ENCODE peak calls at places on chromosomes 11 and 22, in five cellular contexts. S is cardiac muscle cell, T is BJ, F is fibroblast of mammary gland, D is astrocyte of the spinal cord. A is an unnamed sample.
A peak's percentile ranks its signal among the peaks of the same experiment; 100 is the strongest.

GRCh38 chr11:73729594-73730206 is 31.2 kb downstream of the RAB6A start:
- DNase-seq in T (no peak), D (no peak), S (peak; percentile 32), F (no peak), A (no peak)

GRCh38 chr11:121393855-121394254 is 58.3 kb upstream of the SORL1 start:
- DNase-seq in S (no peak), D (no peak), F (no peak), T (no peak), A (no peak)

GRCh38 chr22:25563757-25564319 is 637 bp upstream of the GRK3 start:
- DNase-seq in D (no peak), S (no peak), T (no peak), F (no peak), A (peak; percentile 5)

GRCh38 chr11:102208835-102209234 is 98.6 kb downstream of the YAP1 start:
- DNase-seq in S (no peak), D (no peak), F (no peak), T (no peak), A (no peak)

GRCh38 chr22:41848468-41848867 is 15.6 kb downstream of the SREBF2 start:
- DNase-seq in T (no peak), S (no peak), F (peak; percentile 28), D (no peak), A (no peak)

GRCh38 chr22:38739300-38740055 is 16.3 kb downstream of the SUN2 start:
- DNase-seq in S (no peak), D (no peak), T (no peak), F (no peak), A (no peak)

GRCh38 chr22:49261616-49262015 is 566.1 kb downstream of the BRD1 start:
- DNase-seq in D (no peak), F (no peak), T (no peak), S (no peak), A (no peak)

GRCh38 chr11:35911013-35911412 is 32.8 kb upstream of the LDLRAD3 start:
- DNase-seq in S (no peak), D (peak; percentile 44), F (peak; percentile 76), T (no peak), A (peak; percentile 76)

GRCh38 chr11:20048246-20048645 is 112.0 kb downstream of the DBX1 start:
- DNase-seq in F (peak; percentile 59), T (no peak), S (no peak), D (no peak), A (no peak)

GRCh38 chr22:50266994-50267393 is 3.2 kb downstream of the MAPK11 start:
- DNase-seq in F (no peak), S (no peak), T (no peak), D (no peak), A (no peak)

GRCh38 chr22:50268655-50269113 is 1.5 kb downstream of the MAPK11 start:
- DNase-seq in S (no peak), F (peak; percentile 25), D (no peak), T (no peak), A (peak; percentile 26)

GRCh38 chr22:50269573-50270301 is 443 bp downstream of the MAPK11 start:
- DNase-seq in D (peak; percentile 54), F (peak; percentile 21), S (peak; percentile 36), T (no peak), A (peak; percentile 52)

GRCh38 chr22:50270302-50271010 is at the start of gene MAPK11:
- DNase-seq in T (no peak), S (peak; percentile 92), F (peak; percentile 59), D (peak; percentile 54), A (peak; percentile 64)

DNA sequence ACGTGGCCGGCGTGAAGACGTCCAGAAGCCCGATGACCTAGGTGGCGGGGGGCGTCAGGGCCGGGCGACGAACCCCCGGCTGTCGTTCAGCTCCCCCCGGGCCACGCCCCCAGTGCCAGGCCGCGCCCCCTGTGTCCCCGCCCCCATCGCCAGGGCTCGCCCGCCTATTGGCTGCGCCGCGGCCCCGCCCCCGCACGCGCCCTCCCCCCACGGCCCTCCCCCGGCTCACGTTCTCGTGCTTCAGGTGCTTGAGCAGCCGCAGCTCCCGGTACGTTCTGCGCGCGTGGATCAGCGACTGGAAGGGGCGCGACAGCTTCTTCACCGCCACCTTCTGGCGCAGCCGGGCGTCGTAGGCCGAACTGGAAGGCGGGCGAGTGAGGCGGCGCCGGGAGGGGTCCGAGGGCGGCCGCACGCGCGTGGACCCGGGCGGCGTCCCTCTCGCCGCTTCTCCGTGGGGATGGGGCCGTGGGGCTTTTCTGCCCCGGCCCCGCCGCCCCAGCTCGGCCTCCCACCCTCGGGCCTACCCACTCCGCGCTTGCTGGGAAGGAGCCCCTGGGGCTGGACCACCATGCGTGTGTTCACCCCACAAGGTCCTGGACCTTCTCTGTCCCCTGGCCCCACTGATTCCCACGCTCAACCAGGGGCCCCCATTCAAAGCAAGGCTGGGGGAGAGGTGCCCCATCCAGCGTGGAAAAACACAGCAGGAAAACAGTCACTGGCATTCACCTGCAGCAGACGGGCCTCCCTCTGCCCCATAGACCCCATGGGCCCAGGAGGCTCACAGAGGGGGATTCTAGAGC is 2.4 kb downstream of the MAPK11 start:
- DNase-seq in F (peak; percentile 27), T (no peak), D (peak; percentile 38), S (peak; percentile 67), A (peak; percentile 61)
- TF ChIP-seq CTCF in F (no peak), T (peak; percentile 24), D (peak; percentile 32), S (peak; percentile 25), A (peak; percentile 34)

GRCh38 chr11:47177846-47178245 is 1.2 kb upstream of the ARFGAP2 start:
- DNase-seq in T (no peak), D (no peak), S (no peak), F (no peak), A (no peak)
- H3K4me3 ChIP-seq in T (no peak overlapping the region), D (no peak overlapping the region), S (no peak overlapping the region), F (no peak overlapping the region), A (no peak overlapping the region)

GRCh38 chr11:100790073-100790472 is 103.0 kb downstream of the ARHGAP42 start:
- DNase-seq in D (no peak), S (no peak), F (no peak), T (no peak), A (no peak)

GRCh38 chr11:100789500-100789899 is 102.4 kb downstream of the ARHGAP42 start:
- DNase-seq in S (peak; percentile 36), F (peak; percentile 42), D (no peak), T (no peak), A (no peak)

GRCh38 chr11:100791873-100792272 is 104.8 kb downstream of the ARHGAP42 start:
- DNase-seq in S (no peak), F (no peak), T (no peak), D (no peak), A (peak; percentile 23)

GRCh38 chr11:100793525-100793924 is 106.4 kb downstream of the ARHGAP42 start:
- DNase-seq in S (no peak), D (no peak), T (no peak), F (no peak), A (no peak)

GRCh38 chr11:100791103-100791502 is 104.0 kb downstream of the ARHGAP42 start:
- DNase-seq in T (no peak), D (no peak), F (no peak), S (peak; percentile 30), A (no peak)
- TF ChIP-seq CTCF in T (no peak), D (no peak), F (no peak), S (no peak), A (no peak)

GRCh38 chr11:118634435-118635236 is 27.2 kb downstream of the PHLDB1 start:
- DNase-seq in D (peak; percentile 76), S (peak; percentile 90), F (peak; percentile 64), T (no peak), A (peak; percentile 78)
- H3K4me3 ChIP-seq in D (no peak overlapping the region), S (peak overlapping the region; percentile 2), F (no peak overlapping the region), T (no peak overlapping the region), A (peak overlapping the region; percentile 2)

GRCh38 chr11:100190395-100190794 is 496.7 kb upstream of the ARHGAP42 start:
- DNase-seq in F (no peak), T (no peak), D (no peak), S (no peak), A (no peak)
- TF ChIP-seq CTCF in F (no peak), T (no peak), D (no peak), S (no peak), A (no peak)

DNA sequence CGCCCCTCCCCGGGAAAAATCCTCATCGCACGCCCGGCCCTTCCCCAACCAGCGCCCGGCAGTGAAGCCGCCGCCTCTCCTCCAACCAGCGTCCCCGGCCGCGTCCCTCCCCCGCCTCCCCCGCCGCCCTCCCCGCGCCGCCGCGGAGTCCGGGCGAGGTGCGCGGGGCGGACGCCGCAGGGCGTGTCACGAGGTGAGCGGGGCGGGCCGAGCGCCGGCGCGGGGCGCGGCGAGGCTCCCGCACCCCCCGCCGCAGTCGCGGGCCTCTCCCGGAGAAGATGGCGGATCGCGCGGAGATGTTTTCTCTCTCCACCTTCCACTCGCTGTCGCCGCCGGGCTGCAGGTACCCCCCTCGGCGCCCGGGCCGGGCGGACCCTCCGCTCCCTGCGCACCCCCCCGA is at the start of gene MAPK8IP2:
- DNase-seq in F (no peak), D (no peak), T (no peak), S (peak; percentile 24), A (no peak)
- H3K4me3 ChIP-seq in F (no peak within 1 kb of the TSS), D (no peak within 1 kb of the TSS), T (peak within 1 kb of the TSS; percentile 26), S (peak within 1 kb of the TSS; percentile 34), A (peak within 1 kb of the TSS; percentile 30)

GRCh38 chr22:45731798-45732495 is 60.3 kb downstream of the ATXN10 start:
- DNase-seq in S (peak; percentile 3), T (no peak), F (peak; percentile 55), D (peak; percentile 62), A (peak; percentile 61)
- TF ChIP-seq CTCF in S (peak; percentile 53), T (peak; percentile 53), F (peak; percentile 39), D (peak; percentile 65), A (peak; percentile 62)

DNA sequence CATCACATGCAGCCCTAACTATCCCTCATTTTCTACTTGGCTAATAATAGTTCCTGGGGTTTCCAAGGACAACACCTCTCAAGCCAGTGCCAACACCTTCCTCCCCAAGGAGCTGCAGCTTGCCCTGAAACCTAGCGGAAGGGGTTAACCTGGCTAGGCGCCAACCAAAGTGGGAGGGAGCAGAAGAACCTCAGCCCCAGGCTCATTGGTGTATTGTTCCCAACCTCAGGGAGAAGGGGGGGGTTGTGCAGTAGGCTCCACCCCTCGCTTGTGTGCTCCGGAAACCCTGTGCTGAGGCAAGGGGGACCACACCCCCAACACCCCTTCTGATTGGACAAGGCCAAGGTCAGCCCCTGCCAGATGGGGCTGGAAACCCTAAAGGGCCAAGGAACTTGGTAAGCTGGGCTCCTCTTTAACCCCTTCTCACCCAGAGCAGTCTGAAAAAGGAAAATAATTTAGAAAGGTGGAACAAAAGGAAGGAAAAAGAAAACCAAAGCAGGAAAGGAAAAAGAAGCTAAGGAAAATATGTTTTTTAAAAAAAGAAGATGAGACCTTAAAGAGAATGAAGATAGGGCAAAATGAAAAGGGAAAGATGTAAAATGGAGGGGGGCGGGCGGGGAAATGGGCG is 2.5 kb downstream of the MTA2 start:
- DNase-seq in T (peak; percentile 91), D (peak; percentile 98), F (peak; percentile 99), S (peak; percentile 97), A (peak; percentile 100)
- H3K4me3 ChIP-seq in T (peak overlapping the region; percentile 96), D (peak overlapping the region; percentile 3), F (peak overlapping the region; percentile 89), S (peak overlapping the region; percentile 72), A (peak overlapping the region; percentile 93)